ENCODE peak calls at places on chromosomes 4 and X, in ten cellular contexts. I is mammary epithelial cell; Z is LoVo; B is ELF-1; G is lower lobe of right lung; O is upper lobe of right lung; D is CD4-positive, alpha-beta T cell; A is kidney; T is GM19239; F is GM10248. C is an unnamed sample.

GRCh38 chr4:1991596-1992434 is 17.0 kb downstream of the NELFA start:
- DNase-seq in F (no peak), A (peak), T (no peak), Z (no peak), G (no peak), B (no peak), D (no peak), O (peak), I (peak), C (peak)

GRCh38 chr4:75629239-75629638 is 1.1 kb downstream of the CDKL2 start:
- DNase-seq in T (no peak), O (no peak), G (no peak), B (no peak), A (no peak), D (no peak), I (no peak), F (no peak), Z (no peak), C (no peak)

GRCh38 chrX:39196192-39197102 is 395.2 kb downstream of the MID1IP1 start:
- DNase-seq in T (peak), F (peak), D (no peak), B (peak), Z (no peak), G (no peak), A (no peak), O (no peak), I (peak), C (no peak)

GRCh38 chrX:12979011-12979629 is 4.2 kb downstream of the TMSB4X start:
- DNase-seq in Z (no peak), B (peak), T (no peak), G (no peak), A (no peak), D (no peak), O (no peak), I (no peak), F (no peak), C (no peak)

GRCh38 chrX:110421499-110422455 is 63.1 kb downstream of the RTL9 start:
- DNase-seq in T (no peak), Z (no peak), B (no peak), D (no peak), G (peak), I (peak), F (no peak), A (no peak), O (no peak), C (no peak)

GRCh38 chr4:46698891-46699290 is 210.2 kb downstream of the COX7B2 start:
- DNase-seq in G (no peak), T (no peak), F (no peak), A (peak), B (no peak), D (no peak), Z (no peak), O (no peak), I (no peak), C (no peak)

GRCh38 chr4:113003841-113004240 is 45.6 kb upstream of the ANK2 start:
- DNase-seq in O (no peak), I (peak), G (no peak), B (no peak), D (no peak), Z (no peak), F (no peak), T (no peak), A (no peak), C (no peak)

GRCh38 chr4:38872620-38873019 is 5.0 kb downstream of the FAM114A1 start:
- DNase-seq in O (no peak), T (no peak), G (no peak), Z (peak), I (no peak), D (no peak), F (no peak), B (peak), A (no peak), C (no peak)

GRCh38 chr4:128715616-128716015 is 93.9 kb upstream of the JADE1 start:
- DNase-seq in B (no peak), A (no peak), F (no peak), Z (no peak), O (no peak), D (no peak), G (no peak), I (no peak), T (no peak), C (no peak)

GRCh38 chr4:71541541-71541940 is 202.7 kb downstream of the SLC4A4 start:
- DNase-seq in O (no peak), G (no peak), D (no peak), I (no peak), A (no peak), B (no peak), T (no peak), Z (no peak), F (no peak), C (no peak)

GRCh38 chrX:53990201-53990600 is 54.1 kb downstream of the PHF8 start:
- DNase-seq in I (no peak), Z (no peak), O (no peak), T (no peak), A (no peak), F (no peak), B (no peak), D (no peak), G (no peak), C (no peak)

GRCh38 chr4:67035501-67035900 is 509.8 kb downstream of the CENPC start:
- DNase-seq in F (no peak), D (no peak), G (no peak), A (no peak), Z (peak), O (no peak), I (peak), B (no peak), T (no peak), C (no peak)

GRCh38 chrX:130299279-130300009 is 30.7 kb upstream of the ZNF280C start:
- DNase-seq in F (no peak), A (no peak), Z (no peak), B (no peak), O (no peak), T (no peak), I (no peak), G (no peak), D (no peak), C (no peak)

GRCh38 chr4:165301833-165302232 is 25.6 kb upstream of the MSMO1 start:
- DNase-seq in D (no peak), A (no peak), B (no peak), F (peak), Z (no peak), I (no peak), O (no peak), T (no peak), G (no peak), C (no peak)

GRCh38 chr4:80918004-80918403 is 112.5 kb upstream of the BMP3 start:
- DNase-seq in A (no peak), F (no peak), O (no peak), T (no peak), I (peak), G (no peak), B (no peak), D (no peak), Z (no peak), C (no peak)

GRCh38 chrX:28586291-28586690 is 955 bp upstream of the IL1RAPL1 start:
- DNase-seq in I (no peak), T (no peak), A (no peak), Z (no peak), D (no peak), B (peak), G (no peak), O (no peak), F (no peak), C (no peak)

GRCh38 chrX:111761578-111762135 is 80.7 kb downstream of the ALG13 start:
- DNase-seq in O (no peak), B (no peak), T (no peak), G (no peak), Z (no peak), F (no peak), I (no peak), A (no peak), D (no peak), C (no peak)

GRCh38 chrX:135086197-135086854 is 34.0 kb downstream of the ETDB start:
- DNase-seq in O (no peak), T (no peak), G (no peak), A (no peak), F (peak), B (peak), D (no peak), I (peak), Z (peak), C (no peak)